ENCODE peak calls at places on chromosomes 7 and 10, in nine cellular contexts. One of them, this sample, is unnamed.

GRCh38 chr10:58810751-58811150 is 298.1 kb downstream of the BICC1 start:
- DNase-seq in Peyer's patch: no peak
- DNase-seq in H9: no peak
- DNase-seq in astrocyte of the spinal cord: no peak
- DNase-seq in heart right ventricle: no peak
- DNase-seq in B cell: no peak
- DNase-seq in AG04450: no peak
- DNase-seq in brain microvascular endothelial cell: no peak
- DNase-seq in IMR-90: no peak
- DNase-seq in this sample: no peak

GRCh38 chr10:127433951-127434350 is 115.2 kb upstream of the NPS start:
- DNase-seq in brain microvascular endothelial cell: no peak
- DNase-seq in AG04450: no peak
- DNase-seq in IMR-90: peak
- DNase-seq in astrocyte of the spinal cord: no peak
- DNase-seq in heart right ventricle: no peak
- DNase-seq in Peyer's patch: no peak
- DNase-seq in H9: no peak
- DNase-seq in B cell: no peak
- DNase-seq in this sample: no peak

GRCh38 chr10:91745086-91745831 is 53.0 kb upstream of the TNKS2 start:
- DNase-seq in astrocyte of the spinal cord: no peak
- DNase-seq in Peyer's patch: no peak
- DNase-seq in AG04450: no peak
- DNase-seq in H9: peak
- DNase-seq in brain microvascular endothelial cell: no peak
- DNase-seq in heart right ventricle: no peak
- DNase-seq in B cell: no peak
- DNase-seq in IMR-90: no peak
- DNase-seq in this sample: peak

GRCh38 chr7:138125598-138126111 is 49.4 kb downstream of the AKR1D1 start:
- DNase-seq in heart right ventricle: no peak
- DNase-seq in H9: no peak
- DNase-seq in Peyer's patch: no peak
- DNase-seq in astrocyte of the spinal cord: peak
- DNase-seq in AG04450: no peak
- DNase-seq in B cell: no peak
- DNase-seq in IMR-90: peak
- DNase-seq in brain microvascular endothelial cell: peak
- DNase-seq in this sample: no peak

GRCh38 chr7:24812313-24812945 is 55.2 kb upstream of the GSDME start:
- DNase-seq in heart right ventricle: peak
- DNase-seq in brain microvascular endothelial cell: no peak
- DNase-seq in IMR-90: peak
- DNase-seq in H9: peak
- DNase-seq in AG04450: no peak
- DNase-seq in Peyer's patch: no peak
- DNase-seq in B cell: peak
- DNase-seq in astrocyte of the spinal cord: peak
- DNase-seq in this sample: peak

GRCh38 chr7:80916770-80917681 is 1.8 kb downstream of the SEMA3C start:
- DNase-seq in B cell: no peak
- DNase-seq in H9: no peak
- DNase-seq in astrocyte of the spinal cord: peak
- DNase-seq in brain microvascular endothelial cell: peak
- DNase-seq in IMR-90: peak
- DNase-seq in Peyer's patch: no peak
- DNase-seq in heart right ventricle: no peak
- DNase-seq in AG04450: no peak
- DNase-seq in this sample: no peak

GRCh38 chr7:106345421-106346166 is 60.8 kb upstream of the NAMPT start:
- DNase-seq in heart right ventricle: no peak
- DNase-seq in Peyer's patch: no peak
- DNase-seq in IMR-90: peak
- DNase-seq in astrocyte of the spinal cord: peak
- DNase-seq in H9: no peak
- DNase-seq in AG04450: no peak
- DNase-seq in B cell: no peak
- DNase-seq in brain microvascular endothelial cell: no peak
- DNase-seq in this sample: no peak

GRCh38 chr7:76337147-76337546 is 21.6 kb downstream of the YWHAG start:
- DNase-seq in IMR-90: no peak
- DNase-seq in AG04450: no peak
- DNase-seq in heart right ventricle: no peak
- DNase-seq in brain microvascular endothelial cell: no peak
- DNase-seq in B cell: no peak
- DNase-seq in H9: no peak
- DNase-seq in astrocyte of the spinal cord: no peak
- DNase-seq in Peyer's patch: no peak
- DNase-seq in this sample: no peak

GRCh38 chr10:125085281-125085680 is 75.1 kb downstream of the CTBP2 start:
- DNase-seq in brain microvascular endothelial cell: no peak
- DNase-seq in IMR-90: no peak
- DNase-seq in AG04450: no peak
- DNase-seq in Peyer's patch: no peak
- DNase-seq in H9: no peak
- DNase-seq in astrocyte of the spinal cord: no peak
- DNase-seq in heart right ventricle: no peak
- DNase-seq in B cell: no peak
- DNase-seq in this sample: no peak

DNA sequence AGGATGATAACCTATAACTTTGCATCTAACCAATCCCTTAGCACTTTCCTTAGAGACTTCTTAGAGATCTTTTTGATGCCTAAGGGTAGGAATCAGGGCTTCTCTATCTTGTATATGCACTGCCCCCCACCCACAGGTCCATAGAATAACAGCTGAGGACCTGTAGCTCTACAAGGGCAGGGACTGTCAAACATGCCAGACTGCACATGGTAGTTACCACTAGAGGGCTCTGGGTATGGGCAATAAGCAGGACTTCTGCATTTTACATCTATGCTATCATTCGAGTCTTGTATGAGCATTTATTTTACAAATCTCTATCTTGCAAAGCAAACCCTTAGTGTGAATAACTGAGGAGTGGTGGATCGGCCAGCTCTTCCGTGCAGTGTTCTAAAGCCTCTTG is 219.1 kb downstream of the WDR11 start:
- DNase-seq in brain microvascular endothelial cell: no peak
- DNase-seq in astrocyte of the spinal cord: no peak
- DNase-seq in B cell: no peak
- DNase-seq in AG04450: no peak
- DNase-seq in heart right ventricle: no peak
- DNase-seq in Peyer's patch: no peak
- DNase-seq in IMR-90: no peak
- DNase-seq in H9: peak
- DNase-seq in this sample: no peak
- TF ChIP-seq CTCF in brain microvascular endothelial cell: no peak
- TF ChIP-seq CTCF in astrocyte of the spinal cord: no peak
- TF ChIP-seq CTCF in B cell: no peak
- TF ChIP-seq CTCF in AG04450: no peak
- TF ChIP-seq CTCF in heart right ventricle: no peak
- TF ChIP-seq CTCF in Peyer's patch: peak
- TF ChIP-seq CTCF in IMR-90: no peak
- TF ChIP-seq CTCF in H9: peak
- TF ChIP-seq CTCF in this sample: peak

DNA sequence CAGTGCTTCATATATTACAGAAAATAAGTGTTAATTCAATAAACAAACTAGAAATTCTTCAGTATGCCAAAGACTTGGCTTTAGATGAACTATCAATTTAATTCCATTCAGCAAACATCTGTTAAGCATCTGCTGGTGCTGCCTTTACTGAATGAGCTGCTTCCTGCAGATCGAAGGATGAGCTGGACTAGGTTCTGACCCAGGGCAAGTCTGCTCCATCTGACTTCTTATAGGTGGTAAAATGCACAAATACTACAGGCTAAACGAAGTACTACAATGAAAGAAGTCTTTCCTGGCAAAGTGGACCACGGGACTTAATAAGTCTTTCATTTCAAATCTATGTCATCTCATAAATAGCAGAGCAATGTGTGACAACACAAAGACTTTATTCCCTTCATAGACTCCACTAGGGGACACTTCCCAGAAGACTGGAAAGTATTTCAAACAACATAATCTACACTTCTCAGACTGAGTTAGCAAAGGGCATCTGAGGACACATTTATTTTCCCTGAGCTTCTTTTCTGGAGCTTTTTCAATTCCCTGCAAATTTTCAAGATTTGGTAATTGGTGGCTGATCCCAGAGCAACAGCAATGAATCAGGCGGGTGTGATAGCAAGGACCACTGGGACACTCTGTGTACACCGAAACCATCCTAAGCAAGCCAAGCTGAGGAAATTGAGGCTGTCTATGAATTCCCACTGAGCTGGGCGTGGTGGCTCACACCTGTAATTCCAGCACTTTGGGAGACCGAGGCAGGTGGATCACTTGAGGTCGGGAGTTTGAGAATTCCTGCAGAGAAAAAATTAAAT is 108.9 kb upstream of the FRMD4A start:
- DNase-seq in Peyer's patch: no peak
- DNase-seq in heart right ventricle: no peak
- DNase-seq in astrocyte of the spinal cord: no peak
- DNase-seq in brain microvascular endothelial cell: no peak
- DNase-seq in H9: no peak
- DNase-seq in B cell: no peak
- DNase-seq in IMR-90: peak
- DNase-seq in AG04450: no peak
- DNase-seq in this sample: no peak
- TF ChIP-seq CTCF in Peyer's patch: no peak
- TF ChIP-seq CTCF in heart right ventricle: no peak
- TF ChIP-seq CTCF in astrocyte of the spinal cord: no peak
- TF ChIP-seq CTCF in brain microvascular endothelial cell: no peak
- TF ChIP-seq CTCF in H9: no peak
- TF ChIP-seq CTCF in B cell: no peak
- TF ChIP-seq CTCF in IMR-90: no peak
- TF ChIP-seq CTCF in AG04450: peak
- TF ChIP-seq CTCF in this sample: no peak

DNA sequence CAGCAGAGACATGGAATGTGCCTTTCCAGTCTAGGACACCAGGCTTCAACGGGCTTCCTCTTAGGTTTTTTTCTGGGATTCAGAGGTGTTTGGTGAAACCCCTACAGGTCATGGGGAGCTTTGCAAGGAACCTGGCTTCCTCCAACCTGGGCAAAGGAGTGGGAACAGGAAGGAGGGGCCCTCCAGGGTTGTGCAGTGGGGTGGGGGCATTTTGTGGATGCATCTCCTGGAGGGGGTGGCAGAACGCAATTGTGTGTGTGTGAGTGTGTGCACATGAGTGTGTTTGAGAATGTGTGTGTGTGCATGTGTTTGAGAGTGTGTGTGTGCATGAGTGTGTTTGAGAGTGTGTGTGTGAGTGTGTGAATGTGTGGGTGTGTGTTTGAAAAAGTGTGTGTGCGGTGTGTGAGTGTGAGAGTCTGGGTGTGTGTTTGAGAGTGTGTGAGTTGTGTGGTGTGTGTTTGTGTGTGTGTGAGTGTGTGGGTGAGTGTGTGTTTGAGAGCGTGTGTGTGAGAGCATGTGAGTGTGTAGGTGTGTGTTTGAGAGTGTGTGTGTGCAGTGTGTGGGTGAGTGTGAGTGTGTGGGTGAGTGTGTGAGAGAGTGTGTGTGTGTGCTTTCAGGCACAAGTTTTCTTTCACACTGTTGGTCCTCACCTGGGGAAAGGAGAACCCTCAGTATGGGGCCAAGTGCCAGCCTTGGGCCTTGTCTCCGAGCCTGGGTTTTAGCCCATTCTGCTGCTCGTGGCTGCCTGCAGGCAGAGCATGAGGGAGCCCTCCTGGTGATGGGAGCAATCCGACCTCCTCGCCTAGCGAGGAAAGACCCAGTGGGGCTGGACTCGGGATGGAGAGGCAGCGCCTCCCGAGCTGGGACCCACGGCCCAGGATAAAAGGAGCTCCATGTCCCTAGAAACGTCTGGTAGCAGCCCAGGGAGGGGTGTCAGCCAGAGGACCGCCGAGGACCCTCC is 35.5 kb downstream of the CDH23 start:
- DNase-seq in AG04450: no peak
- DNase-seq in Peyer's patch: no peak
- DNase-seq in B cell: no peak
- DNase-seq in H9: peak
- DNase-seq in astrocyte of the spinal cord: no peak
- DNase-seq in IMR-90: no peak
- DNase-seq in heart right ventricle: no peak
- DNase-seq in brain microvascular endothelial cell: no peak
- DNase-seq in this sample: no peak
- TF ChIP-seq CTCF in AG04450: no peak
- TF ChIP-seq CTCF in Peyer's patch: no peak
- TF ChIP-seq CTCF in B cell: no peak
- TF ChIP-seq CTCF in H9: peak
- TF ChIP-seq CTCF in astrocyte of the spinal cord: peak
- TF ChIP-seq CTCF in IMR-90: no peak
- TF ChIP-seq CTCF in heart right ventricle: no peak
- TF ChIP-seq CTCF in brain microvascular endothelial cell: peak
- TF ChIP-seq CTCF in this sample: no peak

DNA sequence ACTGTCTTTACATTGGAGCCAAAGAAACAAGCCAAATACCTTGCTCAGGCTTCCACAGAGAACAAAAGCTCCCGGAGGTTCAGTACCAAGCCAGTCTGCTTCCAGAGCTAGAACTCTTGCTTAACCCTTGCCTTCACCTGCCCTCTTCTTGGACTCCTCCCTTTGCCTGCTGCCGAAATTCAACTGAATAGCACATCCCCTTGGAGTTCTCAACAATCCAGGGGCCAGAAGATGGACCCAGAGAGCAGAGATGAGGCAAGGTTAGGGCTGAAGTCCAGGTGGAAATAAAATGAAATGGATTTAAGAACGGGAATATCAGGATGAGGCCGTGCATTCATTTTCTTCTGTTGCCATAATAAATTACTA is 876 bp upstream of the PIK3AP1 start:
- DNase-seq in heart right ventricle: no peak
- DNase-seq in Peyer's patch: no peak
- DNase-seq in B cell: no peak
- DNase-seq in astrocyte of the spinal cord: no peak
- DNase-seq in brain microvascular endothelial cell: no peak
- DNase-seq in AG04450: no peak
- DNase-seq in H9: peak
- DNase-seq in IMR-90: no peak
- DNase-seq in this sample: no peak
- TF ChIP-seq CTCF in heart right ventricle: no peak
- TF ChIP-seq CTCF in Peyer's patch: no peak
- TF ChIP-seq CTCF in B cell: no peak
- TF ChIP-seq CTCF in astrocyte of the spinal cord: no peak
- TF ChIP-seq CTCF in brain microvascular endothelial cell: no peak
- TF ChIP-seq CTCF in AG04450: no peak
- TF ChIP-seq CTCF in H9: peak
- TF ChIP-seq CTCF in IMR-90: no peak
- TF ChIP-seq CTCF in this sample: no peak

GRCh38 chr7:6026011-6026819 is 5.0 kb upstream of the ANKRD61 start:
- DNase-seq in AG04450: no peak
- DNase-seq in astrocyte of the spinal cord: peak
- DNase-seq in Peyer's patch: peak
- DNase-seq in heart right ventricle: peak
- DNase-seq in IMR-90: peak
- DNase-seq in H9: peak
- DNase-seq in B cell: peak
- DNase-seq in brain microvascular endothelial cell: peak
- DNase-seq in this sample: peak
- TF ChIP-seq CTCF in AG04450: peak
- TF ChIP-seq CTCF in astrocyte of the spinal cord: peak
- TF ChIP-seq CTCF in Peyer's patch: peak
- TF ChIP-seq CTCF in heart right ventricle: no peak
- TF ChIP-seq CTCF in IMR-90: peak
- TF ChIP-seq CTCF in H9: peak
- TF ChIP-seq CTCF in B cell: peak
- TF ChIP-seq CTCF in brain microvascular endothelial cell: peak
- TF ChIP-seq CTCF in this sample: no peak

This sample was measured in nephron progenitor cell.